ENCODE peak calls at places on chromosome 17, in seven cellular contexts. B, X, F, Y, V, A and S are unnamed samples.

GRCh38 chr17:69809331-69809730 is 265.7 kb upstream of the KCNJ16 start:
- DNase-seq in B (no peak), X (no peak), F (no peak), Y (no peak), V (no peak), A (no peak), S (no peak)

GRCh38 chr17:78562734-78563133 is 14.5 kb downstream of the DNAH17 start:
- DNase-seq in B (no peak), X (no peak), F (no peak), Y (no peak), V (no peak), A (no peak), S (no peak)

GRCh38 chr17:46072998-46073397 is 73.9 kb downstream of the STH start:
- DNase-seq in B (no peak), X (peak), F (no peak), Y (no peak), V (no peak), A (no peak), S (no peak)

GRCh38 chr17:58788199-58788598 is 32.5 kb downstream of the PPM1E start:
- DNase-seq in B (no peak), X (no peak), F (no peak), Y (no peak), V (no peak), A (no peak), S (no peak)

GRCh38 chr17:13740692-13741091 is 139.0 kb upstream of the HS3ST3A1 start:
- DNase-seq in B (no peak), X (no peak), F (no peak), Y (no peak), V (no peak), A (no peak), S (no peak)

GRCh38 chr17:65154770-65155589 is 17.8 kb downstream of the RGS9 start:
- DNase-seq in B (no peak), X (no peak), F (no peak), Y (no peak), V (no peak), A (no peak), S (no peak)

GRCh38 chr17:5203178-5203907 is 11.7 kb upstream of the ZNF594 start:
- DNase-seq in B (no peak), X (no peak), F (no peak), Y (no peak), V (no peak), A (no peak), S (no peak)

GRCh38 chr17:16001498-16001897 is 1.9 kb downstream of the TTC19 start:
- DNase-seq in B (no peak), X (peak), F (no peak), Y (no peak), V (no peak), A (no peak), S (no peak)

DNA sequence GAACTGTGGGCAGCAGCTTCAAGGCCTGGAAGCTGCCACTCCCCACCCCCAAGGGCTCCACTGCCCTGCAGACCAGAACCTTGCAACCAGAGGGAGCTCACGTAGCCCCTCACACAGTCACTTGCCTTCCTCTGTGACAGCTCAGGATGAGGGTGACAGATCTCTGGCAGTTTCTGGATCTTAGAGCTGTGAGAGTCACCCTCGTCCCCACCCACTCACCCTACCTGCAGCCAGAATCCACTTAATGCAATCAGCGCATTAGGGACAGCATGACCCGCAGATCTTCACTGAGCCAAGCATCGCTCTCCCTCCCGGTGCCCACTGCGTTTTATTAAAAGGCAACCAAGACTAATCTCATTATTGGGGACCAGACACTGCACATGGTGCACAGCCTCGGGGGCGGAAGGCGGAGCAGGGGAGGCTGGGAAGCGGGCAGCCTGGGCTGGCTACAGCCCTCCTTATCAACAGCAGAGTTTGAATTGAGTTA is 3.5 kb downstream of the CYB561 start:
- DNase-seq in B (peak), X (no peak), F (no peak), Y (no peak), V (no peak), A (no peak), S (no peak)
- TF ChIP-seq CTCF in B (peak), X (peak), F (no peak), Y (no peak), V (no peak), A (no peak), S (no peak)

GRCh38 chr17:44807817-44808155 is 22.3 kb downstream of the GJC1 start:
- DNase-seq in B (no peak), X (no peak), F (no peak), Y (no peak), V (no peak), A (no peak), S (no peak)
- TF ChIP-seq CTCF in B (no peak), X (no peak), F (no peak), Y (no peak), V (no peak), A (no peak), S (no peak)

DNA sequence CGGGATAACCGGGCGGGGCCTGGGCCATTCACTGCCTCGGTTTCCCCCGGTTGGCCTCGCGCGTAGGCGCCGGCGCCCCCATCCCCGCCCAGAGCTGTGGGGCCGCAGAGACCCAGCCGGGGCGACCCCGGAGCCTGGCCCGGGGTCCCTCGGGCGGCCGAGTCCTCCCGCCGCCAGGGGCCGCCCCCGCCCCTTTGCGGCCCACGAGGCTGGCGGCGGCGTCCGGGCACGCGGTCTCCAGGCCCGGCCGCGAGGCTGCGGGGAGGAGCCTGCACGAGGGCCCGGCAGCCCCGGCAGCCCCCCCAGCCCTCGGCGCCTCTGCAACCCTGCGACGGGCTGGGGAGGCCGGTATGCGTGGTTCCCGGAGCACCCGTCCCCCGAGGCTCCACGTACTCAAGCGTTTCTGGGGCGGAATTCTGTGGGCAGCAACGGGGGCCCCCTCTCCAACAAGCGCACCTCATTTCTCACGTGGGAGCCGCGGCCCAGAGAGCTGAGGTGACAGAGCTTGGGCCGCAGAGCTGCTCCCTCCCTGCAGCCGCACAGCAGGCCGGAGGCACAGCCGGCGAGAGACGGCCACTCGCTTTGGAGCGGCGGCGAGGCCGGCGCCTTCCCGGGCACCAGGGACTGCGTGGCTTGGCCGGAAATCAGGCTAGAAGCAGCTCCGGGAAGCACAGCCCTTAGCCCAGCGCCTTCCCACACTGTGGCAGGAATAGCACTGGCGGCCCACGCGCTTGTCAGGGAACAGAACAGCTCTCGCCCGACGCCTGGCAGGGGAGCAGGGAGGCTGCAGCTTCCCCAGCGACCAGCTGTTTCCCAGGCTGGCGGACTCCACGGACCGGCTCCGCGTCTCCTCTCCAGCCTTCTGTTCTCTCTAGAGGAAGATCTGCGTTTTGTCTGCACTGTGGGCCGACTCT is 860 bp upstream of the LIMD2 start:
- DNase-seq in B (peak), X (peak), F (peak), Y (peak), V (peak), A (no peak), S (peak)
- TF ChIP-seq CTCF in B (no peak), X (no peak), F (no peak), Y (no peak), V (no peak), A (peak), S (no peak)

GRCh38 chr17:7323731-7324437 is 5.3 kb downstream of the NEURL4 start:
- DNase-seq in B (peak), X (peak), F (no peak), Y (peak), V (peak), A (no peak), S (peak)
- TF ChIP-seq CTCF in B (peak), X (peak), F (peak), Y (peak), V (peak), A (peak), S (peak)